ENCODE peak calls at places on chromosomes 16 and 17, in six cellular contexts. L is suprapubic skin, D is tibial nerve, P is A549, N is transverse colon, S is K562. B is an unnamed sample.

GRCh38 chr16:20859699-20860098 is 40.5 kb downstream of the DCUN1D3 start:
- DNase-seq in P (no peak), D (no peak), S (no peak), L (no peak), N (no peak), B (no peak)

GRCh38 chr16:3183445-3184139 is 4.4 kb upstream of the OR1F1 start:
- DNase-seq in D (no peak), N (no peak), P (no peak), S (no peak), L (no peak), B (no peak)

GRCh38 chr16:2282866-2283555 is 15.1 kb upstream of the RNPS1 start:
- DNase-seq in D (no peak), L (no peak), N (no peak), P (no peak), S (no peak), B (no peak)

GRCh38 chr17:50692448-50693040 is 15.2 kb downstream of the ANKRD40 start:
- DNase-seq in S (no peak), N (no peak), D (no peak), P (peak; percentile 83), L (no peak), B (no peak)

GRCh38 chr16:18839555-18839954 is 38.2 kb upstream of the ARL6IP1 start:
- DNase-seq in N (peak; percentile 41), S (no peak), D (no peak), P (no peak), L (no peak), B (peak; percentile 30)

GRCh38 chr17:31537558-31537957 is 146.1 kb downstream of the RAB11FIP4 start:
- DNase-seq in P (no peak), L (no peak), D (no peak), N (peak; percentile 62), S (no peak), B (peak; percentile 80)

GRCh38 chr17:53516643-53517042 is 306.1 kb upstream of the KIF2B start:
- DNase-seq in D (no peak), P (peak; percentile 39), S (peak; percentile 1), L (no peak), N (no peak), B (no peak)

GRCh38 chr16:80694950-80695471 is 109.4 kb downstream of the CDYL2 start:
- DNase-seq in P (no peak), N (no peak), D (no peak), L (no peak), S (no peak), B (no peak)

GRCh38 chr17:16507918-16508533 is 16.0 kb upstream of the LRRC75A start:
- DNase-seq in P (no peak), S (no peak), D (no peak), N (peak; percentile 40), L (no peak), B (no peak)

GRCh38 chr17:78351449-78352006 is 8.3 kb downstream of the SOCS3 start:
- DNase-seq in S (no peak), P (peak; percentile 86), L (peak; percentile 97), N (peak; percentile 89), D (peak; percentile 94), B (peak; percentile 73)

GRCh38 chr16:56889206-56889605 is 24.2 kb downstream of the SLC12A3 start:
- DNase-seq in L (no peak), S (no peak), P (no peak), N (peak; percentile 38), D (no peak), B (peak; percentile 61)

GRCh38 chr16:79970551-79971236 is 370.2 kb upstream of the MAF start:
- DNase-seq in S (peak; percentile 96), N (peak; percentile 8), L (no peak), D (no peak), P (peak; percentile 29), B (no peak)

GRCh38 chr17:50947844-50948514 is 81.8 kb upstream of the TOB1 start:
- DNase-seq in S (peak; percentile 48), L (no peak), N (peak; percentile 90), D (peak; percentile 18), P (peak; percentile 89), B (peak; percentile 96)

GRCh38 chr17:65177901-65178300 is 40.7 kb downstream of the RGS9 start:
- DNase-seq in D (no peak), P (no peak), N (no peak), S (no peak), L (no peak), B (no peak)

GRCh38 chr17:15453246-15453645 is 14.2 kb downstream of the CDRT4 start:
- DNase-seq in P (no peak), N (no peak), S (no peak), L (no peak), D (no peak), B (no peak)

GRCh38 chr16:47581114-47581513 is 120.0 kb downstream of the PHKB start:
- DNase-seq in D (no peak), P (peak; percentile 26), N (no peak), L (no peak), S (no peak), B (no peak)

GRCh38 chr16:23072769-23073549 is 76.3 kb downstream of the USP31 start:
- DNase-seq in P (peak; percentile 59), D (no peak), S (no peak), L (no peak), N (no peak), B (no peak)

GRCh38 chr16:10521681-10522274 is 58.6 kb downstream of the EMP2 start:
- DNase-seq in D (peak; percentile 37), P (peak; percentile 69), N (peak; percentile 70), L (no peak), S (peak; percentile 80), B (peak; percentile 65)

GRCh38 chr16:82963653-82964052 is 336.9 kb downstream of the CDH13 start:
- DNase-seq in L (no peak), N (no peak), S (no peak), P (no peak), D (no peak), B (no peak)

GRCh38 chr17:82463881-82464566 is 5.5 kb downstream of the NARF start:
- DNase-seq in D (no peak), L (no peak), S (no peak), P (no peak), N (no peak), B (no peak)

GRCh38 chr17:3004150-3004801 is 59.1 kb downstream of the OR1D5 start:
- DNase-seq in L (peak; percentile 98), P (peak; percentile 98), S (no peak), D (peak; percentile 99), N (peak; percentile 99), B (peak; percentile 100)

GRCh38 chr17:72134560-72135399 is 14.0 kb downstream of the SOX9 start:
- DNase-seq in N (no peak), P (no peak), L (no peak), D (no peak), S (no peak), B (no peak)

GRCh38 chr16:24150282-24150681 is 105.9 kb upstream of the CACNG3 start:
- DNase-seq in D (no peak), S (no peak), N (no peak), L (no peak), P (no peak), B (no peak)
- TF ChIP-seq EP300 in D (no peak), S (no peak), N (no peak), L (no peak), P (no peak), B (no peak)

DNA sequence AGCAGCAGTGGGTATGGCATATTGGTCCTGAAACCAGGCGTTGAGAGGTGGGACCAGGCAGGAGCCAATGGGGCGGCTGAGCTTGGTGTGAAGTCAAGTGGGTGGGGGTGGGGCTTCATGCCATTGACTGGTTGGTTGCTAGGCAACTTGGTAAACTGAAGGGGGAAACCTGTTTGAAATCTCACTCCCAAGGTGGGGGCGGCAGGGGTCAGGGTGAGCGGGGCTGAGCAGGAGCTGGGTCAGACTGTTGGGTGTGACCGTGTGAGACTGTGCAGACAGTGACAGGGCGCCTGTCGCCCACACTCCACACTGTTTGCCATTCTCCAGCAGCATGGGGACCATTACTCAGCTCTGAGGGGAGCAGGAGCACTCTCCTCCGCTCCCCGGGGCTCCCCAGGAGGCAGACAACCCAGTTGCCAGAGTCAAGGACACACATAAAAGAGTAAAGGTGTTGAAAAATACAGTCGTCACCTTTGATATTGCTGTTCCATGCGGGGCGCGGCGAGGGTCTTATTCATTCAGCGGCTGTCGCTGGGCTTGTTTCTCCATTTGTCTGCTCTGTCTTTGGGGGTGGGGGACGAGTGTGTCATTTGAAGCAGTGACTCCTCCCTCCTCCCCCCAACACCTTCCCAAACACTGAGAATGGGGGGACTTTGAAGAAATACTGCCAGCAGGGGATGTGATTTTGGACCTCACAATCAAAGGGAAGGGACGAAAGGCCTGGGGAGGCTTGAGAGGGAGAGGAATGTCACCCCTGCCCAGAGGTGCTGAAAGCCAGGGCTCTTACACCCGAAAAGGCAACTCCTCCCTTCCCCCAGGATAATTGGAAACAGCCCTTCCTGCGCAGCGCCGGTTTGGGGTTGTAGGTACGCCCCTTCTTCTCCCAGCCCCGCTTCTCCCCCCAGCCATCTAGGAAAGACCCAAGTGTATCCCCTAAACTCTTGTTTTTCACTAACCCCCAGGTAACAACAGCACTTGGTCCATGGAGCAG is 1.1 kb upstream of the EFNB3 start:
- DNase-seq in L (no peak), N (no peak), D (no peak), S (peak; percentile 58), P (peak; percentile 77), B (peak; percentile 29)
- H3K4me3 ChIP-seq in L (peak overlapping the region; percentile 58), N (no peak overlapping the region), D (no peak overlapping the region), S (no peak overlapping the region), P (peak overlapping the region; percentile 44), B (no peak overlapping the region)

DNA sequence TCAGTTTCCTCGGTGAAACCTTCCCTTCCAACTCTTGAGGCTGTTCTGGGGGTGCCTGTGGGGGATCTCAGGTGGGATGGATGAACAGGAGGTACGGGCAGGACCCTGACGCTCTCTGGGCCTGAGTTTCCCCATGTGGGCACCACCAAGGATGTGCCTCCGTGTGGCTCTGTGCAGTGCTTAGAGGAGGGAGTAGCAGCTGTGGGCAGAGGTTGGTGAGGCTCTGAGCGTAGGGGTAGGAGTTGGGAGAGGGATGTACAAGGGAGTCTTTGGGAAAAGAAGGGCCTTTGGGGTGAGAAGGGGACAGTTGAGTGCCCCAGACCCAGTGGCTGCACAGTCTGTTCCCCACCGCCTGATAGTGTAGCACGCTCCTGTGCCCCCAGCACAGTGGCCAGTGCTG is 59.1 kb downstream of the SNX20 start:
- DNase-seq in D (no peak), N (no peak), P (no peak), S (no peak), L (no peak), B (no peak)
- H3K4me1 ChIP-seq in D (peaks cover 14% of the 10 kb centered on the region), N (peaks cover 9% of the 10 kb centered on the region), P (peaks cover 3% of the 10 kb centered on the region), S (no peaks in the 10 kb centered on the region), L (peaks cover 12% of the 10 kb centered on the region), B (peaks cover 25% of the 10 kb centered on the region)

DNA sequence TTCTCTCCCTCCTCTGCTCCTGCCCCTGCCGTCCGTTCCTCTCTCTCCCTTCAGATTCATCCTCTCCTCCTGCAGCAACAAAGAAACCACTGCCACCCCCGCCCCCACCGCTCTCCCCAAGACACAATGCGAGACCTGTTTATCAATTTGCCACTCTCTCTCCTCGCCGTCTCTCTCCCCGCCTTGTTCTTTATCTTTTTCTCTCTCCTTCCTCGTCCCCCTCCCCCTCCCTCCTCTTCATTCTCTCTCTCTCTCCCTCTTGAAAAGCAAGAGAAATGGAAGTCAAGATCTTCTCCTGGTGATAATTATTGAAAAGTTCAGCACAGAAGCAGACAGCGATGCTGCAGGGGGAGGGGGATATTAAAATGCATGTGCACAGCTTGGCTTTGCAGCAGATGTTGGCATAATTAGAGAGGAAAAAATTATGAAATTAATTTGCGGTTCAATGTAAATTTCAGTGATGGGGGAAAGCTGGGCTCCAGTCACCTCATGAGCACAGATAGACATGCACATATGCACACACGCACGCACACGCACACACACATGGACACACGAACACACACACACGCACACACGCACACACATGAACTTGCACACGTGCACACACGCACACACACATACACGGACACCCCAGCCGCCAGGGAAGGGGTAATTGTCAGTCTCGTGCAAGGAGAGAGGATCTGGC is 58.1 kb upstream of the CBFA2T3 start:
- DNase-seq in D (no peak), S (peak; percentile 70), P (no peak), N (no peak), L (no peak), B (no peak)
- TF ChIP-seq EP300 in D (no peak), S (no peak), P (no peak), N (no peak), L (no peak), B (no peak)